ENCODE peak calls at places on chromosomes 6 and 20, in five cellular contexts. M, K, P, H and F are unnamed samples.
A peak's percentile ranks its signal among the peaks of the same experiment; 100 is the strongest.

GRCh38 chr6:24721461-24722215 is 2.7 kb upstream of the C6orf62 start:
- DNase-seq in M (no peak), K (peak; percentile 83), P (no peak), H (peak; percentile 44), F (no peak)

GRCh38 chr6:53410508-53411258 is 61.9 kb upstream of the ELOVL5 start:
- DNase-seq in M (peak; percentile 8), K (no peak), P (peak; percentile 32), H (peak; percentile 22), F (peak; percentile 51)

GRCh38 chr6:100078509-100078908 is 84.5 kb upstream of the MCHR2 start:
- DNase-seq in M (no peak), K (no peak), P (peak; percentile 20), H (no peak), F (peak; percentile 61)

GRCh38 chr6:26351544-26351953 is 13.4 kb upstream of the BTN3A2 start:
- DNase-seq in M (no peak), K (peak; percentile 87), P (peak; percentile 98), H (no peak), F (peak; percentile 97)

GRCh38 chr20:16066571-16066970 is 506.7 kb downstream of the KIF16B start:
- DNase-seq in M (no peak), K (no peak), P (no peak), H (no peak), F (no peak)

GRCh38 chr6:158564243-158565121 is 4.6 kb downstream of the TMEM181 start:
- DNase-seq in M (no peak), K (no peak), P (no peak), H (no peak), F (no peak)

GRCh38 chr6:5235830-5236229 is 24.9 kb downstream of the LYRM4 start:
- DNase-seq in M (no peak), K (no peak), P (no peak), H (no peak), F (no peak)

GRCh38 chr6:40268166-40268958 is 318.8 kb downstream of the LRFN2 start:
- DNase-seq in M (no peak), K (no peak), P (no peak), H (no peak), F (no peak)

GRCh38 chr6:156808287-156808686 is 31.1 kb downstream of the ARID1B start:
- DNase-seq in M (no peak), K (no peak), P (no peak), H (no peak), F (no peak)

GRCh38 chr6:151091571-151091970 is 148.2 kb upstream of the AKAP12 start:
- DNase-seq in M (no peak), K (no peak), P (no peak), H (no peak), F (no peak)

GRCh38 chr6:132161283-132161682 is 210.1 kb upstream of the CCN2 start:
- DNase-seq in M (no peak), K (no peak), P (peak; percentile 75), H (no peak), F (peak; percentile 42)